ENCODE peak calls at places on chromosomes 4 and X, in four cellular contexts. One of them, this sample, is unnamed.

GRCh38 chr4:77501851-77502250 is 103.8 kb upstream of the CXCL13 start:
- DNase-seq in astrocyte: no peak
- DNase-seq in fibroblast of mammary gland: peak; percentile 22
- DNase-seq in GM12864: no peak
- DNase-seq in this sample: no peak

GRCh38 chr4:138078264-138078663 is 163.9 kb downstream of the SLC7A11 start:
- DNase-seq in astrocyte: no peak
- DNase-seq in fibroblast of mammary gland: no peak
- DNase-seq in GM12864: no peak
- DNase-seq in this sample: no peak

GRCh38 chr4:113436360-113436759 is 325.2 kb downstream of the CAMK2D start:
- DNase-seq in astrocyte: peak; percentile 76
- DNase-seq in fibroblast of mammary gland: peak; percentile 88
- DNase-seq in GM12864: no peak
- DNase-seq in this sample: no peak

GRCh38 chr4:157739237-157739636 is 433.6 kb downstream of the GASK1B start:
- DNase-seq in astrocyte: peak; percentile 26
- DNase-seq in fibroblast of mammary gland: peak; percentile 58
- DNase-seq in GM12864: no peak
- DNase-seq in this sample: no peak

GRCh38 chrX:132219343-132219768 is at the start of gene RAP2C:
- DNase-seq in astrocyte: peak; percentile 34
- DNase-seq in fibroblast of mammary gland: peak; percentile 72
- DNase-seq in GM12864: no peak
- DNase-seq in this sample: peak; percentile 61

GRCh38 chrX:25016938-25017598 is 1.3 kb upstream of the ARX start:
- DNase-seq in astrocyte: no peak
- DNase-seq in fibroblast of mammary gland: no peak
- DNase-seq in GM12864: no peak
- DNase-seq in this sample: no peak

GRCh38 chr4:152943673-152944072 is 7.5 kb downstream of the FHDC1 start:
- DNase-seq in astrocyte: peak; percentile 48
- DNase-seq in fibroblast of mammary gland: peak; percentile 78
- DNase-seq in GM12864: no peak
- DNase-seq in this sample: no peak

GRCh38 chr4:141346144-141346543 is 125.4 kb downstream of the ZNF330 start:
- DNase-seq in astrocyte: peak; percentile 48
- DNase-seq in fibroblast of mammary gland: peak; percentile 68
- DNase-seq in GM12864: no peak
- DNase-seq in this sample: no peak

DNA sequence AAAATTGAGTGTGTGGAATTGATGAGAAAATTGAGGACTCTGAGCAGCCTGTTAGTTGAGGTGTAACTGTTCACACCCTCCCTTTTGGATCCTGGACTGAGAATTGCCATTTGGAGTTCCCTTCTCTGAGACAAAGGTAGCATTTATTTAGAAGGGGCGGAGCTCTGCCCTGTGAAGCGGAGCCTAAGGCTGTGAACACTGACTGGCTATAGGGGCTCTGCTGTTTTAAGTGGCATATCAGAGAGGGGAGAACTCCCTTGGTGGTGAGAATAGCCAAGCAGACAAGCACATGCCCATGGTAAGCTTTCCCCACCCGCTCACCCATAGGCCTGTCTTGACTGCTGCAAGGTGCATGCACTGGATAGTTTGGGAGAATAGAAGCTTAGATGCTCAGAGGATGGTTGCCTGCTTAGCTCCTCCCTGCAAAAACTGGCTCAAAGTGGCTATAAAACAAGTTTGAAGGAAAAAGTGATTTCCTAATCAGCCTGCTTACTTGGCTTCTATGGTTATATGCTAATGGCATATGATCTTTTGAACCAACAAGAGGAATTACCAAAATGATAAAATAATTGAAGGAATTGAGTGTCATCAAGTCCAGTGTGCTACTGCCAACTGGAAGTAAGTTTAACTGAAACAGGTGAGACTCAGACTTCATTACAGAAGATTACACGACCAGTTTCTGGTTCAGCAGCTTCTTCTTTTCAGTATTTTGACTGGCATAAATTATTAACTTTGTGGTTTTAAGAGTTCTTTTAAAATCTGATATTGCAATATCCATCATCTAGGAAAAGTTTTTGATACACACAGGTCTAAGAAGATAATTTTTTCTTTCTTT is 108.4 kb downstream of the AFF1 start:
- DNase-seq in astrocyte: no peak
- DNase-seq in fibroblast of mammary gland: no peak
- DNase-seq in GM12864: no peak
- DNase-seq in this sample: no peak
- TF ChIP-seq CTCF in astrocyte: no peak
- TF ChIP-seq CTCF in fibroblast of mammary gland: no peak
- TF ChIP-seq CTCF in GM12864: no peak
- TF ChIP-seq CTCF in this sample: no peak

GRCh38 chr4:86523333-86523732 is 70.8 kb upstream of the PTPN13 start:
- DNase-seq in astrocyte: no peak
- DNase-seq in fibroblast of mammary gland: no peak
- DNase-seq in GM12864: no peak
- DNase-seq in this sample: no peak

GRCh38 chr4:86521373-86521969 is 72.6 kb upstream of the PTPN13 start:
- DNase-seq in astrocyte: no peak
- DNase-seq in fibroblast of mammary gland: no peak
- DNase-seq in GM12864: no peak
- DNase-seq in this sample: no peak

DNA sequence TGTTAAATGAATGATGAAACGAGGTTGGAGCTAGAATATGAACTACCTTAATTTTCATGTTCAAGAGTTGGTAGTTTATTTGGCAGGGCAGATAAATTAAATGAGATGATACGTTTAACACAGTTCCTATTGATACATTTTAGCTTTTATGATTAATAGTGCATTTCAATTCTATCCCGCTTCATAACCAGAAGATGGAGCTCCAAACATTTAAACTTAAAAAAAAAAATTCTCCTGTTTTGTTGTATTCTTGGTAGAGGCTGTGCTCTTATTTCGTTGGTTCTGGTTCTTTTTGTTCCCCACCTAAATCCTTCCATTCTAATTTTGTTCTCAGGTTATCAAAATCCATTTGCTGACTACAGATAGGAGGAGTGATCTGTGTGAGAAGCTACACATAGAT is 71.8 kb upstream of the PTPN13 start:
- DNase-seq in astrocyte: no peak
- DNase-seq in fibroblast of mammary gland: peak; percentile 16
- DNase-seq in GM12864: no peak
- DNase-seq in this sample: no peak
- TF ChIP-seq CTCF in astrocyte: no peak
- TF ChIP-seq CTCF in fibroblast of mammary gland: peak; percentile 34
- TF ChIP-seq CTCF in GM12864: no peak
- TF ChIP-seq CTCF in this sample: no peak

GRCh38 chrX:8849462-8849861 is 48.3 kb upstream of the FAM9A start:
- DNase-seq in astrocyte: no peak
- DNase-seq in fibroblast of mammary gland: peak; percentile 28
- DNase-seq in GM12864: no peak
- DNase-seq in this sample: no peak

GRCh38 chrX:8851487-8851886 is 50.3 kb upstream of the FAM9A start:
- DNase-seq in astrocyte: no peak
- DNase-seq in fibroblast of mammary gland: no peak
- DNase-seq in GM12864: no peak
- DNase-seq in this sample: no peak

GRCh38 chrX:8848921-8849320 is 47.7 kb upstream of the FAM9A start:
- DNase-seq in astrocyte: peak; percentile 72
- DNase-seq in fibroblast of mammary gland: peak; percentile 34
- DNase-seq in GM12864: no peak
- DNase-seq in this sample: no peak

GRCh38 chrX:8846271-8846670 is 45.1 kb upstream of the FAM9A start:
- DNase-seq in astrocyte: peak; percentile 56
- DNase-seq in fibroblast of mammary gland: no peak
- DNase-seq in GM12864: no peak
- DNase-seq in this sample: no peak

GRCh38 chrX:8849945-8850344 is 48.8 kb upstream of the FAM9A start:
- DNase-seq in astrocyte: no peak
- DNase-seq in fibroblast of mammary gland: no peak
- DNase-seq in GM12864: no peak
- DNase-seq in this sample: no peak
- TF ChIP-seq CTCF in astrocyte: no peak
- TF ChIP-seq CTCF in fibroblast of mammary gland: peak; percentile 22
- TF ChIP-seq CTCF in GM12864: peak; percentile 34
- TF ChIP-seq CTCF in this sample: no peak

GRCh38 chrX:6226646-6227444 is 1.8 kb downstream of the NLGN4X start:
- DNase-seq in astrocyte: no peak
- DNase-seq in fibroblast of mammary gland: no peak
- DNase-seq in GM12864: no peak
- DNase-seq in this sample: peak; percentile 61

GRCh38 chrX:6223516-6223915 is 5.2 kb downstream of the NLGN4X start:
- DNase-seq in astrocyte: no peak
- DNase-seq in fibroblast of mammary gland: no peak
- DNase-seq in GM12864: no peak
- DNase-seq in this sample: no peak

GRCh38 chrX:6227445-6227820 is 1.2 kb downstream of the NLGN4X start:
- DNase-seq in astrocyte: no peak
- DNase-seq in fibroblast of mammary gland: no peak
- DNase-seq in GM12864: no peak
- DNase-seq in this sample: no peak

GRCh38 chrX:6226053-6226645 is 2.5 kb downstream of the NLGN4X start:
- DNase-seq in astrocyte: no peak
- DNase-seq in fibroblast of mammary gland: no peak
- DNase-seq in GM12864: no peak
- DNase-seq in this sample: peak; percentile 33

GRCh38 chrX:6225307-6226052 is 3.2 kb downstream of the NLGN4X start:
- DNase-seq in astrocyte: no peak
- DNase-seq in fibroblast of mammary gland: no peak
- DNase-seq in GM12864: no peak
- DNase-seq in this sample: no peak
- TF ChIP-seq CTCF in astrocyte: no peak
- TF ChIP-seq CTCF in fibroblast of mammary gland: no peak
- TF ChIP-seq CTCF in GM12864: no peak
- TF ChIP-seq CTCF in this sample: no peak

GRCh38 chr4:8428288-8429097 is 12.0 kb downstream of the ACOX3 start:
- DNase-seq in astrocyte: peak; percentile 56
- DNase-seq in fibroblast of mammary gland: peak; percentile 76
- DNase-seq in GM12864: no peak
- DNase-seq in this sample: peak; percentile 94
- TF ChIP-seq CTCF in astrocyte: peak; percentile 68
- TF ChIP-seq CTCF in fibroblast of mammary gland: peak; percentile 47
- TF ChIP-seq CTCF in GM12864: peak; percentile 65
- TF ChIP-seq CTCF in this sample: peak; percentile 37

GRCh38 chr4:82842593-82842992 is 44.0 kb upstream of the SCD5 start:
- DNase-seq in astrocyte: no peak
- DNase-seq in fibroblast of mammary gland: peak; percentile 29
- DNase-seq in GM12864: no peak
- DNase-seq in this sample: no peak
- TF ChIP-seq CTCF in astrocyte: peak; percentile 27
- TF ChIP-seq CTCF in fibroblast of mammary gland: peak; percentile 45
- TF ChIP-seq CTCF in GM12864: peak; percentile 28
- TF ChIP-seq CTCF in this sample: no peak

DNA sequence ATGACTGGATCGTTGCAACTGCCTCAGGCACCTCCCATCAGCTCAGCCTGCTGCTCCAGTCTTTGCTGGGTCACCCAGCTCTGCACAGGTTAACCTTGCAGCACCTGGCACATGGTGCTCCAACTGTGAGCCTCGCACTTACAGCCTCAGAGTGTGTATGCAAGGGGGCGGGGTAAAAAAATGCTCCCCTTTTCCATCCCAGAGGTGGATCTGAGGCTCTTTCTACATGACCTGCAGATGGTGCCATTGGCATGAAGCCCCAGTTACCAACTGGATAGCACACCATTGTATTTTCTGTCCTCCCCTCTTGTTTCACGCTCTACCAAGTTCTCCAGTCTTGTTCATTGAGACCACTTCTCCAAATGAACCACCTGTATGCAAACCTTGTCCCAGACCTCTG is 46.2 kb upstream of the TRPC3 start:
- DNase-seq in astrocyte: no peak
- DNase-seq in fibroblast of mammary gland: no peak
- DNase-seq in GM12864: no peak
- DNase-seq in this sample: no peak
- TF ChIP-seq CTCF in astrocyte: no peak
- TF ChIP-seq CTCF in fibroblast of mammary gland: peak; percentile 2
- TF ChIP-seq CTCF in GM12864: no peak
- TF ChIP-seq CTCF in this sample: no peak

DNA sequence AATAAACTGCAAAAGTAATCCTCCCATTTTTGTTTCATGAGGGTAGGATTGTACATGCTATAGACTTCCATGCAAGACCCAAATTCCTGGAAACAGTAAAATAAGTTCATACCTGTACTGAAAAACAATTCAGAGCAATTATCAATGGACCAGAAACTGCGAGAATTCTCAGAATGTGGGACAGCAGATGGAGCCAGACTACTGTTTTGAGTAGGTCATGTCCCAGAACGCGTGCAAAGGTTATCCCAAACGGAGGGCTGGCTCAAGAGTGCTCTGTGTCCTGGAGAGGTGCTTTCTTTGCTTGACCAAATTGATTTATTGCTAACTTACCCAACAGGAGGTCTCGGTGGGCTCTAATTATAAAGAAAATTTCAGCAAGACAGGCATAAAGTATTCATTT is 1.7 kb upstream of the MAGEH1 start:
- DNase-seq in astrocyte: no peak
- DNase-seq in fibroblast of mammary gland: peak; percentile 28
- DNase-seq in GM12864: no peak
- DNase-seq in this sample: no peak
- TF ChIP-seq CTCF in astrocyte: no peak
- TF ChIP-seq CTCF in fibroblast of mammary gland: peak; percentile 21
- TF ChIP-seq CTCF in GM12864: no peak
- TF ChIP-seq CTCF in this sample: no peak

This sample was measured in ovary.